ENCODE peak calls at places on chromosomes 16 and 17, in eight cellular contexts. One of them, this sample, is unnamed.
A peak's percentile ranks its signal among the peaks of the same experiment; 100 is the strongest.

GRCh38 chr16:24102120-24102740 is 153.9 kb upstream of the CACNG3 start:
- DNase-seq in NCI-H345: peak; percentile 78
- DNase-seq in activated T-cell treated with anti-CD3 and anti-CD28 coated beads for 24 hours: no peak
- DNase-seq in activated CD8-positive, alpha-beta memory T cell treated with anti-CD3 and anti-CD28 coated beads for 24 hours: no peak
- DNase-seq in AG10803: no peak
- DNase-seq in mucosa of descending colon: no peak
- DNase-seq in stimulated activated CD8-positive, alpha-beta memory T cell treated with anti-CD3 and anti-CD28 coated beads, Interleukin-4, amount 100 ng/mL, for 48 hours: no peak
- DNase-seq in KG1: no peak
- DNase-seq in this sample: no peak

GRCh38 chr16:64910351-64910750 is 211.5 kb downstream of the CDH11 start:
- DNase-seq in NCI-H345: no peak
- DNase-seq in activated T-cell treated with anti-CD3 and anti-CD28 coated beads for 24 hours: no peak
- DNase-seq in activated CD8-positive, alpha-beta memory T cell treated with anti-CD3 and anti-CD28 coated beads for 24 hours: no peak
- DNase-seq in AG10803: peak; percentile 95
- DNase-seq in mucosa of descending colon: peak; percentile 12
- DNase-seq in stimulated activated CD8-positive, alpha-beta memory T cell treated with anti-CD3 and anti-CD28 coated beads, Interleukin-4, amount 100 ng/mL, for 48 hours: no peak
- DNase-seq in KG1: no peak
- DNase-seq in this sample: no peak

GRCh38 chr17:51720439-51720838 is 438.1 kb downstream of the CA10 start:
- DNase-seq in NCI-H345: no peak
- DNase-seq in activated T-cell treated with anti-CD3 and anti-CD28 coated beads for 24 hours: no peak
- DNase-seq in activated CD8-positive, alpha-beta memory T cell treated with anti-CD3 and anti-CD28 coated beads for 24 hours: no peak
- DNase-seq in AG10803: no peak
- DNase-seq in mucosa of descending colon: no peak
- DNase-seq in stimulated activated CD8-positive, alpha-beta memory T cell treated with anti-CD3 and anti-CD28 coated beads, Interleukin-4, amount 100 ng/mL, for 48 hours: no peak
- DNase-seq in KG1: no peak
- DNase-seq in this sample: no peak

GRCh38 chr17:55332296-55333041 is 67.7 kb downstream of the HLF start:
- DNase-seq in NCI-H345: peak; percentile 3
- DNase-seq in activated T-cell treated with anti-CD3 and anti-CD28 coated beads for 24 hours: no peak
- DNase-seq in activated CD8-positive, alpha-beta memory T cell treated with anti-CD3 and anti-CD28 coated beads for 24 hours: no peak
- DNase-seq in AG10803: no peak
- DNase-seq in mucosa of descending colon: peak; percentile 26
- DNase-seq in stimulated activated CD8-positive, alpha-beta memory T cell treated with anti-CD3 and anti-CD28 coated beads, Interleukin-4, amount 100 ng/mL, for 48 hours: no peak
- DNase-seq in KG1: no peak
- DNase-seq in this sample: no peak

GRCh38 chr17:73506470-73507435 is 137.5 kb downstream of the SDK2 start:
- DNase-seq in NCI-H345: no peak
- DNase-seq in activated T-cell treated with anti-CD3 and anti-CD28 coated beads for 24 hours: no peak
- DNase-seq in activated CD8-positive, alpha-beta memory T cell treated with anti-CD3 and anti-CD28 coated beads for 24 hours: no peak
- DNase-seq in AG10803: no peak
- DNase-seq in mucosa of descending colon: no peak
- DNase-seq in stimulated activated CD8-positive, alpha-beta memory T cell treated with anti-CD3 and anti-CD28 coated beads, Interleukin-4, amount 100 ng/mL, for 48 hours: no peak
- DNase-seq in KG1: no peak
- DNase-seq in this sample: no peak

GRCh38 chr16:796296-797119 is 4.0 kb downstream of the GNG13 start:
- DNase-seq in NCI-H345: no peak
- DNase-seq in activated T-cell treated with anti-CD3 and anti-CD28 coated beads for 24 hours: no peak
- DNase-seq in activated CD8-positive, alpha-beta memory T cell treated with anti-CD3 and anti-CD28 coated beads for 24 hours: no peak
- DNase-seq in AG10803: no peak
- DNase-seq in mucosa of descending colon: no peak
- DNase-seq in stimulated activated CD8-positive, alpha-beta memory T cell treated with anti-CD3 and anti-CD28 coated beads, Interleukin-4, amount 100 ng/mL, for 48 hours: no peak
- DNase-seq in KG1: no peak
- DNase-seq in this sample: no peak

GRCh38 chr17:38434178-38434665 is 6.0 kb downstream of the ARHGAP23 start:
- DNase-seq in NCI-H345: no peak
- DNase-seq in activated T-cell treated with anti-CD3 and anti-CD28 coated beads for 24 hours: no peak
- DNase-seq in activated CD8-positive, alpha-beta memory T cell treated with anti-CD3 and anti-CD28 coated beads for 24 hours: no peak
- DNase-seq in AG10803: no peak
- DNase-seq in mucosa of descending colon: no peak
- DNase-seq in stimulated activated CD8-positive, alpha-beta memory T cell treated with anti-CD3 and anti-CD28 coated beads, Interleukin-4, amount 100 ng/mL, for 48 hours: no peak
- DNase-seq in KG1: no peak
- DNase-seq in this sample: no peak

GRCh38 chr17:19287651-19288050 is 50.5 kb downstream of the EPN2 start:
- DNase-seq in NCI-H345: no peak
- DNase-seq in activated T-cell treated with anti-CD3 and anti-CD28 coated beads for 24 hours: no peak
- DNase-seq in activated CD8-positive, alpha-beta memory T cell treated with anti-CD3 and anti-CD28 coated beads for 24 hours: no peak
- DNase-seq in AG10803: no peak
- DNase-seq in mucosa of descending colon: no peak
- DNase-seq in stimulated activated CD8-positive, alpha-beta memory T cell treated with anti-CD3 and anti-CD28 coated beads, Interleukin-4, amount 100 ng/mL, for 48 hours: no peak
- DNase-seq in KG1: no peak
- DNase-seq in this sample: no peak

GRCh38 chr16:77220427-77220826 is 21.2 kb downstream of the SYCE1L start:
- DNase-seq in NCI-H345: no peak
- DNase-seq in activated T-cell treated with anti-CD3 and anti-CD28 coated beads for 24 hours: no peak
- DNase-seq in activated CD8-positive, alpha-beta memory T cell treated with anti-CD3 and anti-CD28 coated beads for 24 hours: no peak
- DNase-seq in AG10803: no peak
- DNase-seq in mucosa of descending colon: no peak
- DNase-seq in stimulated activated CD8-positive, alpha-beta memory T cell treated with anti-CD3 and anti-CD28 coated beads, Interleukin-4, amount 100 ng/mL, for 48 hours: no peak
- DNase-seq in KG1: no peak
- DNase-seq in this sample: no peak

GRCh38 chr17:72336026-72336803 is 215.4 kb downstream of the SOX9 start:
- DNase-seq in NCI-H345: no peak
- DNase-seq in activated T-cell treated with anti-CD3 and anti-CD28 coated beads for 24 hours: no peak
- DNase-seq in activated CD8-positive, alpha-beta memory T cell treated with anti-CD3 and anti-CD28 coated beads for 24 hours: no peak
- DNase-seq in AG10803: no peak
- DNase-seq in mucosa of descending colon: no peak
- DNase-seq in stimulated activated CD8-positive, alpha-beta memory T cell treated with anti-CD3 and anti-CD28 coated beads, Interleukin-4, amount 100 ng/mL, for 48 hours: no peak
- DNase-seq in KG1: no peak
- DNase-seq in this sample: no peak

GRCh38 chr16:83940630-83941378 is 12.2 kb upstream of the OSGIN1 start:
- DNase-seq in NCI-H345: peak; percentile 28
- DNase-seq in activated T-cell treated with anti-CD3 and anti-CD28 coated beads for 24 hours: no peak
- DNase-seq in activated CD8-positive, alpha-beta memory T cell treated with anti-CD3 and anti-CD28 coated beads for 24 hours: no peak
- DNase-seq in AG10803: no peak
- DNase-seq in mucosa of descending colon: no peak
- DNase-seq in stimulated activated CD8-positive, alpha-beta memory T cell treated with anti-CD3 and anti-CD28 coated beads, Interleukin-4, amount 100 ng/mL, for 48 hours: no peak
- DNase-seq in KG1: no peak
- DNase-seq in this sample: no peak

GRCh38 chr17:80738987-80739730 is 194.5 kb downstream of the RPTOR start:
- DNase-seq in NCI-H345: no peak
- DNase-seq in activated T-cell treated with anti-CD3 and anti-CD28 coated beads for 24 hours: no peak
- DNase-seq in activated CD8-positive, alpha-beta memory T cell treated with anti-CD3 and anti-CD28 coated beads for 24 hours: peak; percentile 54
- DNase-seq in AG10803: no peak
- DNase-seq in mucosa of descending colon: no peak
- DNase-seq in stimulated activated CD8-positive, alpha-beta memory T cell treated with anti-CD3 and anti-CD28 coated beads, Interleukin-4, amount 100 ng/mL, for 48 hours: no peak
- DNase-seq in KG1: no peak
- DNase-seq in this sample: no peak

GRCh38 chr17:78012428-78012827 is 53.9 kb downstream of the TNRC6C start:
- DNase-seq in NCI-H345: no peak
- DNase-seq in activated T-cell treated with anti-CD3 and anti-CD28 coated beads for 24 hours: no peak
- DNase-seq in activated CD8-positive, alpha-beta memory T cell treated with anti-CD3 and anti-CD28 coated beads for 24 hours: no peak
- DNase-seq in AG10803: no peak
- DNase-seq in mucosa of descending colon: peak; percentile 20
- DNase-seq in stimulated activated CD8-positive, alpha-beta memory T cell treated with anti-CD3 and anti-CD28 coated beads, Interleukin-4, amount 100 ng/mL, for 48 hours: no peak
- DNase-seq in KG1: no peak
- DNase-seq in this sample: no peak

GRCh38 chr16:26177438-26177837 is 485.7 kb downstream of the HS3ST4 start:
- DNase-seq in NCI-H345: no peak
- DNase-seq in activated T-cell treated with anti-CD3 and anti-CD28 coated beads for 24 hours: no peak
- DNase-seq in activated CD8-positive, alpha-beta memory T cell treated with anti-CD3 and anti-CD28 coated beads for 24 hours: no peak
- DNase-seq in AG10803: no peak
- DNase-seq in mucosa of descending colon: no peak
- DNase-seq in stimulated activated CD8-positive, alpha-beta memory T cell treated with anti-CD3 and anti-CD28 coated beads, Interleukin-4, amount 100 ng/mL, for 48 hours: no peak
- DNase-seq in KG1: no peak
- DNase-seq in this sample: no peak

GRCh38 chr16:89545044-89545830 is 15.2 kb upstream of the RPL13 start:
- DNase-seq in NCI-H345: no peak
- DNase-seq in activated T-cell treated with anti-CD3 and anti-CD28 coated beads for 24 hours: no peak
- DNase-seq in activated CD8-positive, alpha-beta memory T cell treated with anti-CD3 and anti-CD28 coated beads for 24 hours: no peak
- DNase-seq in AG10803: no peak
- DNase-seq in mucosa of descending colon: no peak
- DNase-seq in stimulated activated CD8-positive, alpha-beta memory T cell treated with anti-CD3 and anti-CD28 coated beads, Interleukin-4, amount 100 ng/mL, for 48 hours: no peak
- DNase-seq in KG1: no peak
- DNase-seq in this sample: no peak

GRCh38 chr16:50298075-50298460 is 31.7 kb downstream of the ADCY7 start:
- DNase-seq in NCI-H345: no peak
- DNase-seq in activated T-cell treated with anti-CD3 and anti-CD28 coated beads for 24 hours: no peak
- DNase-seq in activated CD8-positive, alpha-beta memory T cell treated with anti-CD3 and anti-CD28 coated beads for 24 hours: no peak
- DNase-seq in AG10803: no peak
- DNase-seq in mucosa of descending colon: no peak
- DNase-seq in stimulated activated CD8-positive, alpha-beta memory T cell treated with anti-CD3 and anti-CD28 coated beads, Interleukin-4, amount 100 ng/mL, for 48 hours: no peak
- DNase-seq in KG1: no peak
- DNase-seq in this sample: peak; percentile 41

GRCh38 chr16:84970447-84971127 is 40.7 kb downstream of the ZDHHC7 start:
- DNase-seq in NCI-H345: peak; percentile 57
- DNase-seq in activated T-cell treated with anti-CD3 and anti-CD28 coated beads for 24 hours: peak; percentile 68
- DNase-seq in activated CD8-positive, alpha-beta memory T cell treated with anti-CD3 and anti-CD28 coated beads for 24 hours: peak; percentile 91
- DNase-seq in AG10803: peak; percentile 70
- DNase-seq in mucosa of descending colon: peak; percentile 74
- DNase-seq in stimulated activated CD8-positive, alpha-beta memory T cell treated with anti-CD3 and anti-CD28 coated beads, Interleukin-4, amount 100 ng/mL, for 48 hours: peak; percentile 85
- DNase-seq in KG1: peak; percentile 17
- DNase-seq in this sample: peak; percentile 92

GRCh38 chr17:8372422-8372821 is 4.1 kb downstream of the KRABD2 start:
- DNase-seq in NCI-H345: no peak
- DNase-seq in activated T-cell treated with anti-CD3 and anti-CD28 coated beads for 24 hours: no peak
- DNase-seq in activated CD8-positive, alpha-beta memory T cell treated with anti-CD3 and anti-CD28 coated beads for 24 hours: no peak
- DNase-seq in AG10803: no peak
- DNase-seq in mucosa of descending colon: no peak
- DNase-seq in stimulated activated CD8-positive, alpha-beta memory T cell treated with anti-CD3 and anti-CD28 coated beads, Interleukin-4, amount 100 ng/mL, for 48 hours: no peak
- DNase-seq in KG1: no peak
- DNase-seq in this sample: no peak

GRCh38 chr16:60582528-60582927 is 1453.7 kb downstream of the CDH8 start:
- DNase-seq in NCI-H345: no peak
- DNase-seq in activated T-cell treated with anti-CD3 and anti-CD28 coated beads for 24 hours: no peak
- DNase-seq in activated CD8-positive, alpha-beta memory T cell treated with anti-CD3 and anti-CD28 coated beads for 24 hours: no peak
- DNase-seq in AG10803: no peak
- DNase-seq in mucosa of descending colon: no peak
- DNase-seq in stimulated activated CD8-positive, alpha-beta memory T cell treated with anti-CD3 and anti-CD28 coated beads, Interleukin-4, amount 100 ng/mL, for 48 hours: no peak
- DNase-seq in KG1: no peak
- DNase-seq in this sample: no peak

GRCh38 chr17:65557349-65558310 is 3.8 kb downstream of the AXIN2 start:
- DNase-seq in NCI-H345: no peak
- DNase-seq in activated T-cell treated with anti-CD3 and anti-CD28 coated beads for 24 hours: no peak
- DNase-seq in activated CD8-positive, alpha-beta memory T cell treated with anti-CD3 and anti-CD28 coated beads for 24 hours: no peak
- DNase-seq in AG10803: peak; percentile 64
- DNase-seq in mucosa of descending colon: peak; percentile 39
- DNase-seq in stimulated activated CD8-positive, alpha-beta memory T cell treated with anti-CD3 and anti-CD28 coated beads, Interleukin-4, amount 100 ng/mL, for 48 hours: no peak
- DNase-seq in KG1: no peak
- DNase-seq in this sample: peak; percentile 71

GRCh38 chr17:229130-229944 is 47.9 kb upstream of the DOC2B start:
- DNase-seq in NCI-H345: no peak
- DNase-seq in activated T-cell treated with anti-CD3 and anti-CD28 coated beads for 24 hours: no peak
- DNase-seq in activated CD8-positive, alpha-beta memory T cell treated with anti-CD3 and anti-CD28 coated beads for 24 hours: no peak
- DNase-seq in AG10803: no peak
- DNase-seq in mucosa of descending colon: no peak
- DNase-seq in stimulated activated CD8-positive, alpha-beta memory T cell treated with anti-CD3 and anti-CD28 coated beads, Interleukin-4, amount 100 ng/mL, for 48 hours: no peak
- DNase-seq in KG1: no peak
- DNase-seq in this sample: no peak

GRCh38 chr16:48030926-48031325 is 124.9 kb downstream of the ABCC12 start:
- DNase-seq in NCI-H345: no peak
- DNase-seq in activated T-cell treated with anti-CD3 and anti-CD28 coated beads for 24 hours: no peak
- DNase-seq in activated CD8-positive, alpha-beta memory T cell treated with anti-CD3 and anti-CD28 coated beads for 24 hours: no peak
- DNase-seq in AG10803: no peak
- DNase-seq in mucosa of descending colon: no peak
- DNase-seq in stimulated activated CD8-positive, alpha-beta memory T cell treated with anti-CD3 and anti-CD28 coated beads, Interleukin-4, amount 100 ng/mL, for 48 hours: no peak
- DNase-seq in KG1: no peak
- DNase-seq in this sample: no peak

GRCh38 chr17:37179893-37180292 is 195.9 kb upstream of the C17orf78 start:
- DNase-seq in NCI-H345: no peak
- DNase-seq in activated T-cell treated with anti-CD3 and anti-CD28 coated beads for 24 hours: no peak
- DNase-seq in activated CD8-positive, alpha-beta memory T cell treated with anti-CD3 and anti-CD28 coated beads for 24 hours: no peak
- DNase-seq in AG10803: peak; percentile 49
- DNase-seq in mucosa of descending colon: no peak
- DNase-seq in stimulated activated CD8-positive, alpha-beta memory T cell treated with anti-CD3 and anti-CD28 coated beads, Interleukin-4, amount 100 ng/mL, for 48 hours: no peak
- DNase-seq in KG1: no peak
- DNase-seq in this sample: no peak

GRCh38 chr17:28925912-28926365 is 23.1 kb upstream of the DHRS13 start:
- DNase-seq in NCI-H345: no peak
- DNase-seq in activated T-cell treated with anti-CD3 and anti-CD28 coated beads for 24 hours: peak; percentile 33
- DNase-seq in activated CD8-positive, alpha-beta memory T cell treated with anti-CD3 and anti-CD28 coated beads for 24 hours: no peak
- DNase-seq in AG10803: peak; percentile 89
- DNase-seq in mucosa of descending colon: no peak
- DNase-seq in stimulated activated CD8-positive, alpha-beta memory T cell treated with anti-CD3 and anti-CD28 coated beads, Interleukin-4, amount 100 ng/mL, for 48 hours: no peak
- DNase-seq in KG1: peak; percentile 69
- DNase-seq in this sample: peak; percentile 75

GRCh38 chr17:67359960-67360817 is 6.2 kb downstream of the PSMD12 start:
- DNase-seq in NCI-H345: no peak
- DNase-seq in activated T-cell treated with anti-CD3 and anti-CD28 coated beads for 24 hours: no peak
- DNase-seq in activated CD8-positive, alpha-beta memory T cell treated with anti-CD3 and anti-CD28 coated beads for 24 hours: no peak
- DNase-seq in AG10803: peak; percentile 40
- DNase-seq in mucosa of descending colon: no peak
- DNase-seq in stimulated activated CD8-positive, alpha-beta memory T cell treated with anti-CD3 and anti-CD28 coated beads, Interleukin-4, amount 100 ng/mL, for 48 hours: peak; percentile 52
- DNase-seq in KG1: peak; percentile 23
- DNase-seq in this sample: peak; percentile 81

GRCh38 chr17:61221597-61222471 is 177.8 kb upstream of the TBX2 start:
- DNase-seq in NCI-H345: no peak
- DNase-seq in activated T-cell treated with anti-CD3 and anti-CD28 coated beads for 24 hours: no peak
- DNase-seq in activated CD8-positive, alpha-beta memory T cell treated with anti-CD3 and anti-CD28 coated beads for 24 hours: no peak
- DNase-seq in AG10803: peak; percentile 30
- DNase-seq in mucosa of descending colon: no peak
- DNase-seq in stimulated activated CD8-positive, alpha-beta memory T cell treated with anti-CD3 and anti-CD28 coated beads, Interleukin-4, amount 100 ng/mL, for 48 hours: no peak
- DNase-seq in KG1: peak; percentile 25
- DNase-seq in this sample: no peak